ENCODE peak calls at places on chromosomes 2 and 18, in ten cellular contexts. K is tibial nerve, A is stomach, F is A549, M is HepG2, Y is SK-N-SH, W is suprapubic skin, G is esophagus muscularis mucosa, L is H1, H is ovary. Z is an unnamed sample.

GRCh38 chr2:166494140-166494544 is at the start of gene SCN7A:
- DNase-seq in K (peak), A (no peak), F (no peak), Y (peak), W (peak), M (no peak), L (peak), H (peak), G (peak), Z (peak)

GRCh38 chr2:234245945-234246344 is 195.4 kb downstream of the SPP2 start:
- DNase-seq in L (no peak), M (no peak), Y (no peak), G (no peak), H (no peak), K (no peak), W (no peak), F (peak), A (no peak), Z (no peak)

GRCh38 chr2:38146917-38147307 is 71.0 kb upstream of the CYP1B1 start:
- DNase-seq in W (no peak), K (no peak), M (peak), G (no peak), F (peak), A (no peak), H (peak), Y (peak), L (peak), Z (peak)

GRCh38 chr2:219897456-219897855 is 270.0 kb downstream of the SLC4A3 start:
- DNase-seq in A (no peak), W (no peak), K (no peak), F (no peak), L (no peak), H (no peak), G (no peak), M (no peak), Y (no peak), Z (no peak)

GRCh38 chr18:77054606-77055428 is 77.8 kb downstream of the MBP start:
- DNase-seq in H (peak), L (peak), A (peak), G (no peak), F (peak), M (peak), Y (peak), W (peak), K (peak), Z (peak)

GRCh38 chr2:10366601-10367270 is 64.0 kb downstream of the HPCAL1 start:
- DNase-seq in A (no peak), H (no peak), F (no peak), L (no peak), K (no peak), Y (peak), W (no peak), G (no peak), M (peak), Z (no peak)

GRCh38 chr2:46257980-46258379 is 39.2 kb upstream of the EPAS1 start:
- DNase-seq in M (no peak), Y (no peak), A (no peak), G (no peak), H (no peak), F (no peak), K (no peak), W (no peak), L (no peak), Z (no peak)

GRCh38 chr18:29838556-29838955 is 1204.0 kb downstream of the DSC3 start:
- DNase-seq in K (no peak), M (no peak), W (no peak), L (no peak), F (no peak), Y (no peak), A (no peak), G (no peak), H (no peak), Z (no peak)

GRCh38 chr2:75705921-75706320 is 4.8 kb downstream of the GCFC2 start:
- DNase-seq in H (no peak), L (no peak), A (no peak), W (no peak), Y (no peak), K (no peak), F (no peak), M (no peak), G (no peak), Z (no peak)

GRCh38 chr18:55821219-55821618 is 233.2 kb upstream of the TCF4 start:
- DNase-seq in W (no peak), F (no peak), Y (no peak), G (no peak), H (no peak), K (no peak), M (no peak), L (no peak), A (no peak), Z (no peak)

GRCh38 chr2:67268806-67269205 is 128.3 kb upstream of the ETAA1 start:
- DNase-seq in Y (no peak), F (peak), M (no peak), L (no peak), W (no peak), G (no peak), A (no peak), H (no peak), K (no peak), Z (no peak)

GRCh38 chr2:193377789-193378188 is 1183.1 kb upstream of the TMEFF2 start:
- DNase-seq in L (no peak), M (no peak), G (no peak), A (no peak), W (no peak), K (no peak), Y (no peak), F (no peak), H (no peak), Z (no peak)

GRCh38 chr2:190698895-190699294 is 50.0 kb downstream of the NAB1 start:
- DNase-seq in M (peak), L (no peak), Y (no peak), H (no peak), G (no peak), W (no peak), A (no peak), K (no peak), F (peak), Z (no peak)
- TF ChIP-seq CTCF in M (peak), L (peak), Y (no peak), H (no peak), G (peak), W (no peak), A (no peak), K (peak), F (no peak), Z (no peak)

DNA sequence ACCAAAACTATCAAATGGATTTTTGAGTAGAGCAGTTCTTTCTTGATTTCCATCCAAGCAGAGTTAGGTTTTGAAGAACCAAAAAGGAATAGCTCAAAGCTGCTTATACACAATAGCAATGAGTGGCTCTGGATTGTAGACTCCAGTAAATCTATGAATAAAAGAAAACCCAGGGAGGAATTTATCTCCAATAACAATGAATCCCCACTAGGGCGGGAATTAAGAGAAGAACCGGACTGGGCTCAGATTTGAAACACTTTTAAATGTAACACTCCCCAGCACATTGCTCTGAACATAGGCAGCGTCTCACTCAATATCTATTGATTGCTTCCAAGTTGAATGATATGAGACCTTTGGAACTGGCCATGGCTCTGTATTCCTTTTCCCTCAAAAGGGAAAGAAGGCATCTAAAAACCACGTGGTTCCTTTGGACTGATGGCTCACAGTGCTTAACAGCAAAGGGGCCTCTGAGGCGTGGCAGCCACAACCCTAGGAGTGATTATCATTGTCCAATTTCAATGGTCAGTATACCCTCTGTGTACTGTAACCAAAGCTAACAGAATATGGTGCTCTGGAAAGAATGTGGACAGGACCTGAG is 68.2 kb downstream of the SPRED2 start:
- DNase-seq in A (no peak), K (no peak), F (no peak), H (no peak), G (peak), W (no peak), Y (no peak), M (no peak), L (no peak), Z (no peak)
- H3K27ac ChIP-seq in A (no peak), K (no peak), F (peak), H (no peak), G (no peak), W (peak), Y (no peak), M (peak), L (no peak), Z (no peak)

DNA sequence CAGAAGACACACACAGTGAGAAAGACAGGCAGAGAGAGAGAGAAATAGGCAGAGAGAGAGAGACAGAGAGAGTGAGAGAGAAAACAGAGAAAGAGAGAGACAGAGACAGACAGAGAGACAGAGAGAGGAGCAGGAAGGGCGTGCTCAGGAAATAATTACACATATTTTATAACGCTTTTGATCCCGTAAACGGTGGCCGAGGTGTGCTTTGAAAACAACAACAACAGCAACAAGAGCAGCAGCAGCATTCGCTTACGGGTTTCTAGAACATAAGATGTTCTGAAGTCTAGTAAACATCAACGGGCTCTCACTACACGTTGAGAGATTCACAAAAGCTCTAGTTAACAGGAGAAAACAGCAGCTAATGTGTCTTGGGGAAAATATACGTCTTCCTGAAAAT is 105.6 kb upstream of the ANKRD30BL start:
- DNase-seq in G (peak), F (no peak), M (no peak), W (no peak), K (no peak), Y (no peak), A (no peak), H (no peak), L (no peak), Z (no peak)
- TF ChIP-seq EP300 in G (no peak), F (no peak), M (no peak), W (no peak), K (no peak), Y (no peak), A (no peak), H (no peak), L (no peak), Z (no peak)

GRCh38 chr2:148926291-148926961 is 51.4 kb downstream of the KIF5C start:
- DNase-seq in G (peak), K (no peak), H (no peak), A (peak), W (no peak), M (peak), L (peak), Y (peak), F (peak), Z (no peak)
- TF ChIP-seq CTCF in G (peak), K (peak), H (no peak), A (peak), W (no peak), M (peak), L (peak), Y (peak), F (peak), Z (peak)

Z was measured in sigmoid colon.